ENCODE peak calls at places on chromosome 22, in five cellular contexts. E, A, O, X and J are unnamed samples. For H3K9me3 and H3K4me1, the result is how much of the 10 kb centered on the place peaks cover.

GRCh38 chr22:23262474-23263332 is 82.4 kb downstream of the BCR start:
- DNase-seq in A (no peak), E (no peak), O (no peak), X (no peak), J (no peak)

GRCh38 chr22:35422936-35423335 is 23.0 kb downstream of the MCM5 start:
- DNase-seq in X (no peak), A (no peak), O (no peak), E (no peak), J (no peak)

GRCh38 chr22:50138036-50138435 is 32.5 kb upstream of the PANX2 start:
- DNase-seq in A (no peak), X (no peak), O (no peak), E (no peak), J (no peak)

GRCh38 chr22:46035742-46036557 is 59.0 kb upstream of the WNT7B start:
- DNase-seq in A (peak), E (peak), O (no peak), X (peak), J (peak)

GRCh38 chr22:24901448-24901847 is 45.0 kb downstream of the LHFPL7 start:
- DNase-seq in E (no peak), O (no peak), A (no peak), X (no peak), J (no peak)

GRCh38 chr22:49413551-49413950 is 414.1 kb downstream of the BRD1 start:
- DNase-seq in A (no peak), E (no peak), X (no peak), O (no peak), J (no peak)

GRCh38 chr22:49788492-49788891 is 39.2 kb downstream of the BRD1 start:
- DNase-seq in X (no peak), A (peak), O (no peak), E (peak), J (no peak)

GRCh38 chr22:44172370-44173108 is 8.2 kb upstream of the PARVG start:
- DNase-seq in E (no peak), O (no peak), A (peak), X (no peak), J (no peak)

GRCh38 chr22:22397292-22397870 is 111.2 kb downstream of the ZNF280B start:
- DNase-seq in E (no peak), A (peak), O (no peak), X (peak), J (no peak)

GRCh38 chr22:32059426-32059825 is 16.4 kb downstream of the SLC5A1 start:
- DNase-seq in X (no peak), A (no peak), E (no peak), O (no peak), J (no peak)

GRCh38 chr22:23574877-23575276 is 5.2 kb downstream of the IGLL1 start:
- DNase-seq in E (no peak), A (no peak), X (no peak), O (no peak), J (no peak)

GRCh38 chr22:25139062-25139461 is 60.6 kb upstream of the CRYBB3 start:
- DNase-seq in X (no peak), O (no peak), A (no peak), E (no peak), J (no peak)

GRCh38 chr22:50635591-50635990 is 7.6 kb upstream of the ARSA start:
- DNase-seq in E (no peak), O (no peak), X (no peak), A (no peak), J (no peak)

GRCh38 chr22:36052505-36052941 is 23.9 kb upstream of the RBFOX2 start:
- DNase-seq in E (no peak), O (no peak), A (no peak), X (peak), J (no peak)

DNA sequence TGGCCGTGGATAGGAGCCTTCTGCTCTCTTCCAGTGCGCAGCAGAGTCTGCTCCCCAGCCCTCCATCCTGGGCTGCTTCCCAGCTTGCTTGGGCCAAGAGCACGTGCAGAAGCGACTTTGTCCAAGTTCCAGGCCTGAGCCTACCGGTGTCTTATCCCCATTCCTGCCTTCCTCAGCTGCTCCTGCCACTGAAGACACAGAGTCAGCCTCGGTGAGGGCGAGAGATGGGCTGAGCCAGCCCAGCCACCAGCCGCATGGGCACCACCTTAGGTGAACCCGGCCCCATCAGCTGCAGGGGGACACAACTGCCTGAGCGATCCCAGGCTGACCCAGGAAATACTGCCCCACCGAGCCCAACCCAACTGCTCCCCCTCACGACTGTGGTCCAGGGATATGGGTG is 847.8 kb downstream of the TBC1D22A start:
- DNase-seq in E (no peak), O (no peak), X (no peak), A (no peak), J (no peak)
- H3K9me3 ChIP-seq in E (under half), O (under half), X (under half), A (under half), J (under half)

GRCh38 chr22:39234157-39234793 is 10.5 kb downstream of the PDGFB start:
- DNase-seq in A (no peak), X (no peak), O (no peak), E (no peak), J (no peak)
- H3K4me1 ChIP-seq in A (under half), X (under half), O (half or more), E (under half), J (under half)

GRCh38 chr22:42930810-42931420 is 73.8 kb upstream of the ARFGAP3 start:
- DNase-seq in E (no peak), X (peak), A (no peak), O (no peak), J (no peak)
- TF ChIP-seq CTCF in E (no peak), X (peak), A (no peak), O (no peak), J (no peak)

GRCh38 chr22:47592791-47593190 is 830.3 kb downstream of the TBC1D22A start:
- DNase-seq in A (peak), E (no peak), X (no peak), O (no peak), J (no peak)
- H3K9me3 ChIP-seq in A (under half), E (under half), X (under half), O (under half), J (under half)

GRCh38 chr22:30236875-30237274 is 9.7 kb downstream of the LIF start:
- DNase-seq in A (no peak), E (no peak), O (no peak), X (no peak), J (no peak)

GRCh38 chr22:30234786-30235470 is 11.6 kb downstream of the LIF start:
- DNase-seq in O (no peak), X (no peak), A (no peak), E (peak), J (no peak)

GRCh38 chr22:30233582-30233981 is 13.0 kb downstream of the LIF start:
- DNase-seq in O (no peak), E (no peak), X (no peak), A (no peak), J (no peak)

GRCh38 chr22:30238136-30238535 is 8.4 kb downstream of the LIF start:
- DNase-seq in X (no peak), A (no peak), O (no peak), E (no peak), J (no peak)

DNA sequence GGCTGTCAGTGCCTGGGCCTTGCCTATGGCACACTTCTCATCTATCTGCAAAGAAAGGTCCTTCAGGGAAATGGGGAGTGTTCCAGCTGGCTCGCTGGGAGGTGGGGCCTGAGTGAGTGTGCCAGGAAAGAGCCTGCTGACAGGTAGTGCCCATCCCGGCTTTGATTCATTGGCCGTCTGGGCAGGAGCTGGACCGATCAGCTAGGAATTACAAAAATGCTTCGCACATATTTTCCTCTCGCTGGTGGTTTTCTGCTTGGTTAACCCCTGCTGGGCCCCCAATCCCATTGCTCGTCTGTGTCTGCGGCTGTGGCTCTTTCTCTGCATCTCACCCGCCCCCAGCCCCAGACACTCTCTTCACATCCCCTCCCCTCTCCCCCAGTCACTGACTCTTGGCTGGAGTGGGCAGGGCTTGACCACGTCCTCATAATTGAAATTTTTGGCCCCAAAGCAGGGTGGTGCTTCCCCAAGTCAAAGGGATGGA is 10.8 kb downstream of the LIF start:
- DNase-seq in E (peak), O (no peak), X (no peak), A (no peak), J (no peak)
- H3K4me1 ChIP-seq in E (under half), O (half or more), X (under half), A (under half), J (under half)

DNA sequence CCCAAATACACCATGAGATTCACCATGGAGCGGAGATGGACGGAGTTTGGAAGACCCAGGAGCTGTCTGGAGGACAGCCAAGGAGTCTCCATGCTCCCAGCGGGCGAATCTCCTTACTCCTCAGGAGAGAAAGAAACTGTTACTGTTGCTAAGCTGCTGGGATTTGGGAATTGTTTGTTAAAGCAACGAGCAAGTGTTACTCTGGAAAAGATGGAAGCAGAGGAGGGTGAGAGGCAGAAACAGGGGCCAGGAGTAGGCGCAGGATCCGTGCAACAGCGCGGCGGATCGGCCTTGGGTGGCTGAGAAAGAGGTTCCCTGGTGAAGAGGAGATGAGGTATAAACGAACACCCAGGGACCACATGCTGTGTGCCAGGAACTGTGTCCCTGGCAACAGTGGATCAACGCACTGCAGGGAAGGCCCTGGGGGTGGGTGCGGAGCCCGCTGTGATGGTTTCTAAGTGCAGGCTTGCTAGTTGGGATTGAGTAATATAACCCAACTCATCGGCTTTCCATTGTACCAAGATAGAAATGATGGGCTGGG is 1436.4 kb downstream of the BRD1 start:
- DNase-seq in E (no peak), X (no peak), O (no peak), A (no peak), J (no peak)
- TF ChIP-seq CTCF in E (no peak), X (no peak), O (no peak), A (no peak), J (no peak)

GRCh38 chr22:47450876-47451475 is 688.5 kb downstream of the TBC1D22A start:
- DNase-seq in X (no peak), O (no peak), A (no peak), E (no peak), J (no peak)
- H3K9me3 ChIP-seq in X (under half), O (under half), A (under half), E (under half), J (under half)

GRCh38 chr22:37569921-37570660 is 9.8 kb downstream of the LGALS2 start:
- DNase-seq in O (no peak), E (no peak), X (no peak), A (no peak), J (no peak)
- H3K4me1 ChIP-seq in O (under half), E (under half), X (under half), A (under half), J (under half)

DNA sequence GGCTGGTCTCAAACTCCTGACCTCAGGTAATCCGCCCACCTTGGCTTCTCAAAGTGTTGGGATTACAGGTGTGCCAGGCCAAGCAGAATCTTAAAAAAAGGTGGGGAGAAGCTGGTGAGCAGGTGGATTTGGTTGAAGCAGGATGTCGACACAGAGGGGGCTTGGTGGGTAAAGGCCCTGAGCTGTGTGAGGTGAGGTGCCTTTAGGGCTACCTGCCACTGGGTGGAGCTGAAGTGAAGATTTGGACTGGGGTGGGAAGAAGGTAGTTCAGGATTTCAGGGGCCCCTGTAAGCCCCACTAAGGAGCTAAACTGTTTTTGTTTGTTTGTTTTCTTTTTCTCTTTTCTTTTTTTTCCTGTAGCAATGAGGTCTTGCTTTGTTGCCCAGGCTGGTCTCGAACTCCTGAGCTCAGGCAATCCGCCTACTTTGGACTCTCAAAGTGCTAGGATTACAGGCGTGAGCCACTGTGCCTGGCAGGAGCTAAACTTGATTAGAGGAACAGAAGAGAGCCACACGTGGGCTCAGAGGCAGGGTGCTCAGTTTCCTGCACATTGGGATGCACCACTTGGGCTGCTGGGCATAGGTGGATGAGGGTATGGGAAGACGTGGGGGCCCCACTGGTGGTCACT is 6.0 kb downstream of the P2RX6 start:
- DNase-seq in X (no peak), A (no peak), O (no peak), E (no peak), J (peak)
- TF ChIP-seq CTCF in X (peak), A (no peak), O (no peak), E (peak), J (peak)